ENCODE peak calls at places on chromosomes 13 and 19, in nine cellular contexts. Y is WTC11; J is astrocyte of the spinal cord; E is sigmoid colon; M is stomach; T is CD4-positive, alpha-beta T cell; B is astrocyte of the cerebellum; U is uterus; X is glutamatergic neuron. C is an unnamed sample.

GRCh38 chr13:74067818-74068217 is 66.4 kb downstream of the KLF12 start:
- DNase-seq in U (no peak), B (no peak), Y (no peak), X (no peak), M (no peak), T (no peak), J (no peak), E (no peak), C (no peak)

GRCh38 chr13:47256618-47257017 is 359.8 kb upstream of the HTR2A start:
- DNase-seq in X (no peak), B (no peak), U (no peak), Y (no peak), T (no peak), J (peak), E (no peak), M (no peak), C (no peak)

GRCh38 chr13:111792956-111793355 is 274.0 kb upstream of the SOX1 start:
- DNase-seq in B (no peak), Y (no peak), E (no peak), X (no peak), T (no peak), J (no peak), U (no peak), M (no peak), C (no peak)

GRCh38 chr19:17575871-17576757 is 20.7 kb downstream of the COLGALT1 start:
- DNase-seq in T (no peak), U (no peak), E (no peak), M (no peak), J (no peak), X (no peak), B (no peak), Y (no peak), C (no peak)

GRCh38 chr13:100738176-100738855 is 63.7 kb upstream of the TMTC4 start:
- DNase-seq in Y (no peak), E (no peak), X (no peak), J (no peak), B (no peak), U (no peak), M (no peak), T (no peak), C (no peak)

GRCh38 chr19:14563989-14564650 is 7.7 kb downstream of the NDUFB7 start:
- DNase-seq in T (no peak), B (no peak), J (peak), X (peak), Y (peak), M (no peak), U (no peak), E (no peak), C (peak)

GRCh38 chr13:40986328-40986856 is 32.7 kb downstream of the ELF1 start:
- DNase-seq in U (no peak), J (peak), X (no peak), T (no peak), B (peak), E (no peak), Y (no peak), M (no peak), C (no peak)

GRCh38 chr13:42836930-42837329 is 55.5 kb downstream of the FAM216B start:
- DNase-seq in J (peak), E (no peak), B (no peak), U (no peak), X (no peak), Y (no peak), T (no peak), M (no peak), C (no peak)

GRCh38 chr19:46385636-46386035 is 27.7 kb downstream of the CCDC8 start:
- DNase-seq in B (no peak), Y (no peak), T (no peak), E (peak), M (no peak), J (no peak), U (no peak), X (no peak), C (no peak)

GRCh38 chr13:97004886-97005285 is 10.6 kb upstream of the OXGR1 start:
- DNase-seq in B (no peak), X (no peak), U (no peak), Y (no peak), E (no peak), J (no peak), M (no peak), T (no peak), C (no peak)

GRCh38 chr13:93227280-93227905 is 786 bp downstream of the GPC6 start:
- DNase-seq in E (peak), Y (peak), M (no peak), B (no peak), T (no peak), J (peak), X (peak), U (no peak), C (no peak)

GRCh38 chr13:43237616-43238015 is 214.2 kb downstream of the DNAJC15 start:
- DNase-seq in T (no peak), M (no peak), B (no peak), E (no peak), J (no peak), Y (no peak), U (no peak), X (no peak), C (no peak)

GRCh38 chr13:46469064-46469463 is 82.0 kb upstream of the RUBCNL start:
- DNase-seq in M (no peak), T (no peak), X (no peak), J (no peak), U (no peak), Y (no peak), E (no peak), B (no peak), C (no peak)

GRCh38 chr19:19642506-19643157 is 825 bp downstream of the GMIP start:
- DNase-seq in E (no peak), X (peak), J (no peak), M (no peak), Y (no peak), B (no peak), U (no peak), T (peak), C (peak)

GRCh38 chr13:104683789-104684188 is 1617.6 kb upstream of the SLC10A2 start:
- DNase-seq in J (peak), X (no peak), U (no peak), T (no peak), B (no peak), E (no peak), Y (no peak), M (no peak), C (no peak)

GRCh38 chr13:37306778-37307544 is 201.5 kb upstream of the CSNK1A1L start:
- DNase-seq in M (no peak), J (peak), Y (no peak), T (no peak), B (peak), X (no peak), U (no peak), E (no peak), C (no peak)

GRCh38 chr19:49588370-49589122 is 2.4 kb upstream of the PRR12 start:
- DNase-seq in U (no peak), B (no peak), X (no peak), J (no peak), E (no peak), Y (no peak), T (no peak), M (no peak), C (peak)

GRCh38 chr19:47330466-47330869 is 1.5 kb upstream of the C5AR2 start:
- DNase-seq in T (no peak), U (no peak), B (no peak), Y (no peak), X (no peak), E (no peak), M (no peak), J (peak), C (no peak)

GRCh38 chr19:36267061-36267845 is 52.3 kb downstream of the ZNF146 start:
- DNase-seq in U (no peak), M (no peak), Y (no peak), J (no peak), X (no peak), E (no peak), B (no peak), T (no peak), C (no peak)

GRCh38 chr13:77919351-77920294 is 992 bp upstream of the EDNRB start:
- DNase-seq in Y (peak), M (no peak), J (peak), T (no peak), B (no peak), E (peak), X (peak), U (peak), C (no peak)

GRCh38 chr13:77916481-77916880 is 2.1 kb downstream of the EDNRB start:
- DNase-seq in J (no peak), B (no peak), U (no peak), E (no peak), M (no peak), X (no peak), T (no peak), Y (no peak), C (no peak)

GRCh38 chr13:77915676-77916075 is 3.0 kb downstream of the EDNRB start:
- DNase-seq in J (no peak), B (no peak), M (no peak), T (no peak), E (no peak), Y (no peak), X (no peak), U (no peak), C (no peak)

GRCh38 chr13:77918391-77919261 is at the start of gene EDNRB:
- DNase-seq in T (no peak), J (peak), M (peak), E (peak), B (peak), X (peak), U (peak), Y (peak), C (no peak)
- TF ChIP-seq CTCF in T (no peak), J (peak), M (no peak), E (no peak), B (peak), X (no peak), U (no peak), Y (no peak), C (no peak)

GRCh38 chr19:2047449-2048103 is 3.5 kb downstream of the MKNK2 start:
- DNase-seq in T (no peak), X (no peak), Y (no peak), U (no peak), J (no peak), E (peak), B (no peak), M (peak), C (no peak)

GRCh38 chr19:2048104-2048958 is 2.7 kb downstream of the MKNK2 start:
- DNase-seq in B (no peak), U (no peak), Y (no peak), X (no peak), J (no peak), E (peak), T (no peak), M (no peak), C (no peak)

GRCh38 chr19:2045501-2046045 is 5.5 kb downstream of the MKNK2 start:
- DNase-seq in J (no peak), U (no peak), B (no peak), M (peak), Y (no peak), E (peak), X (no peak), T (no peak), C (no peak)

GRCh38 chr19:2046046-2046907 is 4.8 kb downstream of the MKNK2 start:
- DNase-seq in M (no peak), U (no peak), E (peak), T (no peak), X (no peak), J (no peak), B (no peak), Y (no peak), C (no peak)

GRCh38 chr19:2047076-2047448 is 4.0 kb downstream of the MKNK2 start:
- DNase-seq in M (no peak), J (no peak), Y (no peak), B (no peak), X (no peak), T (no peak), U (no peak), E (no peak), C (no peak)
- TF ChIP-seq CTCF in M (no peak), J (no peak), Y (no peak), B (no peak), X (no peak), T (no peak), U (no peak), E (no peak), C (peak)

GRCh38 chr19:5103061-5103701 is 134.3 kb downstream of the KDM4B start:
- DNase-seq in Y (no peak), M (peak), E (peak), X (no peak), B (peak), T (no peak), J (peak), U (peak), C (no peak)
- TF ChIP-seq CTCF in Y (no peak), M (no peak), E (no peak), X (no peak), B (no peak), T (no peak), J (no peak), U (no peak), C (no peak)

GRCh38 chr13:79341202-79341601 is 64.9 kb downstream of the RBM26 start:
- DNase-seq in B (no peak), X (no peak), Y (no peak), U (no peak), J (no peak), T (no peak), M (no peak), E (no peak), C (no peak)

GRCh38 chr13:79336971-79337370 is 69.1 kb downstream of the RBM26 start:
- DNase-seq in B (no peak), J (no peak), M (no peak), U (no peak), T (no peak), E (no peak), Y (no peak), X (no peak), C (no peak)

GRCh38 chr13:79338343-79338742 is 67.7 kb downstream of the RBM26 start:
- DNase-seq in U (no peak), Y (no peak), X (no peak), T (no peak), J (no peak), E (no peak), M (no peak), B (no peak), C (no peak)

GRCh38 chr13:79346300-79346914 is 59.6 kb downstream of the RBM26 start:
- DNase-seq in U (no peak), T (no peak), X (no peak), J (peak), M (no peak), B (peak), E (no peak), Y (no peak), C (no peak)

DNA sequence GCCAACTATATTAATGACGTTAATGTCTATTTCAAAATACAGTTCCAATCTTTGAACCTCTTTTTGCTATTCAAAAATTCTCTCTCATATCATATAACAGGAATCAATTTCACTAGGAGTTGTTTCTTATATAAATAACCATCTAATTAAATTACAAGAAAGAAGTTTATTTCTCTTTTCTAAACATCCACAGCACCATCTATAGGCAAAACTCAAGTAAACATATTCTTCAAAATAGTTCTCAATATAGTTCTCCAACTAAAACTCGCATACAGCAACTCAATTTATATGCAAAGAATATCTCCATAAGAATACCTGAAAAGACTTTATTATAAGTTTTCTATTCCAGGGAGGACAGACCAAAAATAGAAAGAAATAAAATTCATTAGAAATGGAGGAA is 65.6 kb downstream of the RBM26 start:
- DNase-seq in J (no peak), Y (no peak), U (no peak), M (no peak), B (no peak), X (no peak), E (no peak), T (no peak), C (no peak)
- TF ChIP-seq CTCF in J (no peak), Y (no peak), U (no peak), M (no peak), B (no peak), X (no peak), E (no peak), T (no peak), C (peak)

GRCh38 chr19:41226053-41226873 is 7.2 kb downstream of the AXL start:
- DNase-seq in U (peak), X (peak), T (peak), B (peak), M (peak), E (peak), Y (peak), J (peak), C (no peak)
- TF ChIP-seq CTCF in U (no peak), X (no peak), T (peak), B (no peak), M (peak), E (no peak), Y (no peak), J (no peak), C (no peak)

C was measured in GM13977.